ENCODE peak calls at places on chromosomes 6 and 20, in four cellular contexts. Z is CD4-positive, CD25-positive, alpha-beta regulatory T cell; U is thoracic aorta; W is NCI-H2081. H is an unnamed sample.

GRCh38 chr6:43771858-43772570 is 2.0 kb downstream of the VEGFA start:
- DNase-seq in Z (no peak), U (no peak), W (peak), H (no peak)

GRCh38 chr6:156026543-156027268 is 571.1 kb upstream of the NOX3 start:
- DNase-seq in Z (no peak), U (no peak), W (no peak), H (no peak)

GRCh38 chr20:62891111-62891510 is 29.5 kb upstream of the TCFL5 start:
- DNase-seq in Z (no peak), U (no peak), W (no peak), H (no peak)

GRCh38 chr6:117605169-117605826 is 3.0 kb upstream of the GOPC start:
- DNase-seq in Z (peak), U (no peak), W (peak), H (no peak)

GRCh38 chr6:136764522-136764993 is 27.7 kb downstream of the MAP3K5 start:
- DNase-seq in Z (peak), U (no peak), W (no peak), H (no peak)

GRCh38 chr6:170437719-170438401 is 115.2 kb downstream of the PSMB1 start:
- DNase-seq in Z (no peak), U (no peak), W (no peak), H (no peak)

GRCh38 chr6:54096811-54097210 is 14.4 kb upstream of the MLIP start:
- DNase-seq in Z (no peak), U (no peak), W (no peak), H (no peak)

GRCh38 chr20:50911030-50911429 is 20.2 kb downstream of the ADNP start:
- DNase-seq in Z (no peak), U (no peak), W (no peak), H (no peak)

GRCh38 chr20:36399147-36399968 is 93.2 kb downstream of the DLGAP4 start:
- DNase-seq in Z (no peak), U (no peak), W (peak), H (no peak)

GRCh38 chr20:45899041-45899835 is 8.1 kb downstream of the CTSA start:
- DNase-seq in Z (no peak), U (no peak), W (no peak), H (no peak)

GRCh38 chr6:18823782-18824386 is 436.7 kb downstream of the RNF144B start:
- DNase-seq in Z (no peak), U (no peak), W (peak), H (no peak)

GRCh38 chr20:35020108-35021031 is 64.7 kb downstream of the MYH7B start:
- DNase-seq in Z (no peak), U (no peak), W (no peak), H (no peak)

GRCh38 chr6:131314838-131315237 is 179.6 kb downstream of the AKAP7 start:
- DNase-seq in Z (no peak), U (no peak), W (no peak), H (no peak)

GRCh38 chr6:157732007-157732406 is 91.0 kb upstream of the SNX9 start:
- DNase-seq in Z (no peak), U (no peak), W (no peak), H (no peak)

GRCh38 chr6:152338335-152339125 is 298.6 kb downstream of the SYNE1 start:
- DNase-seq in Z (peak), U (no peak), W (peak), H (no peak)

GRCh38 chr6:12342664-12343063 is 52.5 kb downstream of the EDN1 start:
- DNase-seq in Z (no peak), U (no peak), W (no peak), H (no peak)

GRCh38 chr20:11453430-11453829 is 464.3 kb upstream of the BTBD3 start:
- DNase-seq in Z (no peak), U (no peak), W (no peak), H (no peak)